ENCODE peak calls at places on chromosomes 12 and 14, in four cellular contexts. M, Y, H and I are unnamed samples.

GRCh38 chr12:118136559-118137003 is 657 bp downstream of the PEBP1 start:
- DNase-seq in H (peak), Y (peak), M (peak), I (peak)

GRCh38 chr12:48995061-48995879 is 3.9 kb downstream of the DDN start:
- DNase-seq in M (peak), Y (peak), H (peak), I (peak)

GRCh38 chr12:106090586-106091411 is 48.0 kb downstream of the NUAK1 start:
- DNase-seq in M (no peak), H (no peak), Y (no peak), I (no peak)

GRCh38 chr14:98192946-98193345 is 1079.1 kb downstream of the BCL11B start:
- DNase-seq in Y (no peak), M (no peak), H (no peak), I (no peak)

GRCh38 chr14:92473947-92474535 is 39.5 kb upstream of the RIN3 start:
- DNase-seq in Y (no peak), H (peak), M (no peak), I (peak)

GRCh38 chr12:12563529-12563928 is 866 bp upstream of the DUSP16 start:
- DNase-seq in M (no peak), H (no peak), Y (no peak), I (no peak)

GRCh38 chr12:62075860-62076259 is 184.3 kb upstream of the USP15 start:
- DNase-seq in Y (no peak), M (no peak), H (no peak), I (no peak)

GRCh38 chr12:4107436-4107878 is 166.1 kb upstream of the CCND2 start:
- DNase-seq in M (no peak), Y (peak), H (no peak), I (no peak)

GRCh38 chr12:7060353-7060954 is at the start of gene C1S:
- DNase-seq in Y (peak), H (peak), M (no peak), I (no peak)
- H3K4me3 ChIP-seq in Y (no peak), H (peak), M (peak), I (peak)

DNA sequence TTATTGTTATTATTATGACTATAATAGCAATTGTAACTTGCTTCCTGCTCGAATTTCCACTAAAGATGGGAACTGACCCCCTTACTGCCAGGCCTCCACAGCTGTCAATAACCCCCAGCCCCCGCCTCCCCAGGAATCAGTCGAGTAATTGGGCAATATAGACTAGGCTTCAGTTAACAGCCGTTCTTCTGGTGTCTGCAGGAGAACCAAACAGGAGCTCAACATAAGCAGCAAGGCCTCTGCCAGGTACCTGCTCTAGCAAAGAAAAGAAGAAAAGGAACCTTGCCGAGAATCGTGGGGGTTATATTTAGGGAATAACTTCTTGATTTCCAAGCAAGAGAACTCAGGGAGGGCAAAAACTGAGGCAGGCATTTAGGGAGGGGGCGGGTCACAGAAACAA is 21.8 kb downstream of the HOXC4 start:
- DNase-seq in H (no peak), Y (no peak), M (no peak), I (no peak)
- TF ChIP-seq POLR2AphosphoS5 in H (no peak), Y (no peak), M (no peak), I (no peak)

DNA sequence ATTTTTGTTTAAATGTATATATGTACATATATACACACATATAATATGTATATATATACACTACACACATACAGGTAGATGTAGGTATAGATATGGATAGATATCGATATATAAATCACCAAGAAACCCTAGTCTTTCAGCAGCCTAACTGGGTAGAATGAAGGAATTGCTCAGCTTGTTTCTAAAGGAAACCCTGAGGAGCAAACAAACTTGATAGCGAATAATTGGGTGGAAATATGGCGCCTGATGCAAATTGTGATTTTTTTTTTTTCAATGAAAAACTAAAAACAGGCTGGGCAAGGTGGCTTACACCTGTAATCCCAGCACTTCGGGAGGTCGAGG is 254 bp upstream of the CCDC177 start:
- DNase-seq in M (no peak), Y (no peak), H (no peak), I (no peak)
- H3K4me3 ChIP-seq in M (peak), Y (peak), H (no peak), I (no peak)

GRCh38 chr14:105837349-105838063 is 311.1 kb downstream of the TMEM121 start:
- DNase-seq in H (no peak), Y (no peak), M (peak), I (no peak)
- TF ChIP-seq POLR2AphosphoS5 in H (no peak), Y (no peak), M (no peak), I (no peak)

GRCh38 chr12:31317471-31318397 is 8.2 kb downstream of the SINHCAF start:
- DNase-seq in Y (no peak), M (no peak), H (no peak), I (no peak)
- H3K4me3 ChIP-seq in Y (peak), M (peak), H (peak), I (peak)

GRCh38 chr12:6113691-6114475 is 10.6 kb downstream of the VWF start:
- DNase-seq in M (no peak), H (no peak), Y (no peak), I (no peak)

GRCh38 chr12:6106208-6106607 is 18.3 kb downstream of the VWF start:
- DNase-seq in M (no peak), Y (no peak), H (no peak), I (no peak)

GRCh38 chr12:6112004-6112403 is 12.5 kb downstream of the VWF start:
- DNase-seq in H (no peak), Y (peak), M (no peak), I (no peak)

GRCh38 chr12:6114476-6114870 is 10.0 kb downstream of the VWF start:
- DNase-seq in H (no peak), Y (no peak), M (no peak), I (no peak)

DNA sequence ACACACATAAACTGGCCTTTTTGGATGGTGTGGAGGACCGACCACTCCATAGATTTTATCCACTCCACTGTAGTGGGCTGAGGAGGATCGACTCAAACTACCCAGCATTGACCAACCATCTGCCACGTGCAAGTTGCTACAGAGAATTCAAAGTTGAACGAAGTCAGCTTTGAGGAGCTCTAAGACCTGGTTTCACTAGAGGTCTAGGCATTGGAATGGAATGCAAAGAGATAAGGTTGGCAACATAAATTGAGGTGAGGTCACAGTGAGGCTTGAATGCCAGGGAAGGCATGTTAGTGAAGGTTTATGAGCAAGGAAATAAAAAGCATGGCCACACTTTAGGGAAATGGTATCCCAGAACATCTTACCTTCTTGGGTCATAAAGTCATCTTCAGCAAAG is 14.5 kb downstream of the VWF start:
- DNase-seq in M (no peak), Y (no peak), H (no peak), I (no peak)
- TF ChIP-seq POLR2AphosphoS5 in M (no peak), Y (no peak), H (no peak), I (no peak)

DNA sequence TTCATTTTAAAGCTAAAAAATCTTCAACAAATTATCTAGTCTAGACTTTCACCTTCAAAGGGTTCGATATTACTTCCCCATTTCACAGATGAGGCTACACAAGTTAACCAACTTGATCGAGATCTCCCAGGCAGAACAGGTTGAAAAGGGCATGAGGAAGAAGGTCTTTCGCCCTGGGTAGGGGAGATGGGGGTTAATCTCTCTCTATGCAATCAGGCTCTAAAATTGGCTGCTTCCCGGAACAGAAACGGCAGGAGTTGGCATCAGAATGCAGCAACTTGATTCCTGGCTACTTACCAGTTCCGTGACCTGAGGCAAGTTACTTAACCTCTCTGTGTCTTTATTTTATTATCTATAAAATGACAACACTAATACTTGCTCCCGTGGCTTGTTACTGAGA is 2.4 kb upstream of the CISTR start:
- DNase-seq in Y (no peak), M (no peak), H (no peak), I (no peak)
- H3K4me3 ChIP-seq in Y (no peak), M (no peak), H (no peak), I (no peak)

GRCh38 chr14:105491366-105492006 is 440 bp downstream of the TEDC1 start:
- DNase-seq in H (peak), M (no peak), Y (peak), I (peak)
- TF ChIP-seq POLR2AphosphoS5 in H (no peak), M (no peak), Y (no peak), I (no peak)

GRCh38 chr14:99574099-99574880 is 29.7 kb downstream of the CCDC85C start:
- DNase-seq in Y (peak), M (no peak), H (peak), I (no peak)
- H3K4me3 ChIP-seq in Y (no peak), M (no peak), H (no peak), I (no peak)

GRCh38 chr12:41917827-41918445 is 226.7 kb downstream of the GXYLT1 start:
- DNase-seq in H (no peak), M (no peak), Y (no peak), I (no peak)

GRCh38 chr12:41923351-41923750 is 221.3 kb downstream of the GXYLT1 start:
- DNase-seq in H (no peak), Y (no peak), M (no peak), I (no peak)

GRCh38 chr12:41917181-41917580 is 227.5 kb downstream of the GXYLT1 start:
- DNase-seq in Y (no peak), H (no peak), M (no peak), I (no peak)

GRCh38 chr12:41919025-41919424 is 225.6 kb downstream of the GXYLT1 start:
- DNase-seq in H (no peak), M (no peak), Y (no peak), I (no peak)

DNA sequence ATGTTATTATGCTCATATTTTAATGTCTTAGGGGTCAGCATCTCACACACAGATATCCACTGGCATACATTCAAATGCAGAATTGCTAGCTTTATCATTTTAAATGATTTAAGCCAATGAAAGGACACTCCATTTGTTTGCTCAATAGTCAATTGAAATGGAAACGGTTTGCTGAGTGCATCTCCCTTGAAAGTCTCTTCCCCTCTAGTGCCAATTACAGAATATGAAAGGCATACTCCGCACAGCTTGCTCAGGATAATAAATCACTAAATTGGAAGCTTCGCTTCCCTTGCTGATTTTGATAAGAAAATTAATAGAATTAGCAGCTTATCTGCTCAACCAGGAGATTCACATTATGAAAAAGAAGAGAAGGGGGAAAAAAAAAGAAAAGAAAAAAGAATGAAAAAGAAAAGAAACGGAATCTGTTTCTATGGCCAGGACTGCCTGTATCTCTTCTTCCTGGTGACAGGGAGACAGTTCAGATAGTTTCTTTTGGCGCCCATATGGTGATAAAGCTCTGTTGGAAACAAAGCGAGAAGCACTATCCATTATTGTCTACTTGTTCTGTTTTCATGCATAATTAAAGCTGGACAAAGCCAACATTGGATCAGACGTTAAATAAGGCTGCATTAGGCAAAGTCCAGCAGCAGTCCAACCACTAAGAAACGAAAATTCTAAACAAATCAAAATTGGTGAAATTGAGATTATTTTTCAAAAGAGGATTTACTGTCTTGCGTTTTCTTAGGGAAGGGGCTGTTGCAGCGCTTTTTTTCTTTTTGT is 225.0 kb downstream of the GXYLT1 start:
- DNase-seq in Y (peak), M (no peak), H (no peak), I (no peak)
- TF ChIP-seq POLR2AphosphoS5 in Y (no peak), M (no peak), H (no peak), I (no peak)